ENCODE peak calls at places on chromosomes 3 and 15, in five cellular contexts. Q, R, F, L and Z are unnamed samples.
A peak's percentile ranks its signal among the peaks of the same experiment; 100 is the strongest.

GRCh38 chr3:196638922-196639516 is 475 bp upstream of the NRROS start:
- DNase-seq in Q (no peak), R (no peak), F (no peak), L (no peak), Z (no peak)

GRCh38 chr3:150227839-150228238 is 180.3 kb upstream of the TSC22D2 start:
- DNase-seq in Q (no peak), R (no peak), F (no peak), L (no peak), Z (peak; percentile 64)

GRCh38 chr3:66827726-66828125 is 170.4 kb upstream of the KBTBD8 start:
- DNase-seq in Q (no peak), R (no peak), F (no peak), L (no peak), Z (no peak)

GRCh38 chr15:93983501-93983900 is 247.9 kb upstream of the MCTP2 start:
- DNase-seq in Q (no peak), R (no peak), F (no peak), L (no peak), Z (no peak)

GRCh38 chr3:142628806-142629205 is 32.6 kb downstream of the PLS1 start:
- DNase-seq in Q (no peak), R (no peak), F (no peak), L (peak; percentile 15), Z (no peak)

GRCh38 chr15:49247556-49248102 is 77.6 kb downstream of the GALK2 start:
- DNase-seq in Q (no peak), R (no peak), F (no peak), L (no peak), Z (no peak)

GRCh38 chr15:51267714-51268105 is 70.7 kb downstream of the CYP19A1 start:
- DNase-seq in Q (no peak), R (no peak), F (no peak), L (no peak), Z (no peak)

GRCh38 chr3:72679540-72680198 is 168.6 kb downstream of the SHQ1 start:
- DNase-seq in Q (no peak), R (no peak), F (no peak), L (no peak), Z (no peak)

GRCh38 chr3:150763841-150764483 is 993 bp upstream of the SIAH2 start:
- DNase-seq in Q (peak; percentile 65), R (peak; percentile 87), F (peak; percentile 77), L (no peak), Z (peak; percentile 81)

GRCh38 chr15:20645956-20646355 is 104.4 kb upstream of the GOLGA6L6 start:
- DNase-seq in Q (peak; percentile 54), R (peak; percentile 73), F (peak; percentile 64), L (peak; percentile 11), Z (peak; percentile 31)

GRCh38 chr3:123412811-123413588 is 35.9 kb downstream of the ADCY5 start:
- DNase-seq in Q (no peak), R (peak; percentile 82), F (no peak), L (no peak), Z (no peak)

GRCh38 chr3:72633534-72633933 is 214.7 kb downstream of the SHQ1 start:
- DNase-seq in Q (no peak), R (no peak), F (no peak), L (no peak), Z (no peak)

GRCh38 chr3:101687142-101687931 is 819 bp upstream of the RPL24 start:
- DNase-seq in Q (no peak), R (no peak), F (no peak), L (no peak), Z (no peak)

GRCh38 chr3:23546186-23546585 is 259.6 kb upstream of the UBE2E1 start:
- DNase-seq in Q (no peak), R (no peak), F (no peak), L (no peak), Z (no peak)

GRCh38 chr3:131328739-131329138 is 52.8 kb upstream of the NUDT16 start:
- DNase-seq in Q (no peak), R (no peak), F (no peak), L (no peak), Z (no peak)

GRCh38 chr3:29389362-29389761 is 108.5 kb downstream of the RBMS3 start:
- DNase-seq in Q (no peak), R (no peak), F (no peak), L (no peak), Z (no peak)

GRCh38 chr3:45491344-45491743 is 103.0 kb downstream of the LARS2 start:
- DNase-seq in Q (no peak), R (no peak), F (no peak), L (no peak), Z (no peak)

GRCh38 chr3:101311676-101312075 is 8.7 kb downstream of the IMPG2 start:
- DNase-seq in Q (no peak), R (no peak), F (no peak), L (no peak), Z (no peak)

GRCh38 chr15:87645723-87646122 is 610.8 kb downstream of the NTRK3 start:
- DNase-seq in Q (no peak), R (no peak), F (no peak), L (no peak), Z (no peak)

GRCh38 chr15:98684441-98684840 is 36.1 kb downstream of the IGF1R start:
- DNase-seq in Q (no peak), R (no peak), F (no peak), L (no peak), Z (no peak)

GRCh38 chr3:12999147-13000140 is 73.8 kb downstream of the IQSEC1 start:
- DNase-seq in Q (no peak), R (peak; percentile 90), F (peak; percentile 94), L (no peak), Z (peak; percentile 93)

GRCh38 chr3:167750273-167750971 is 14.9 kb downstream of the SERPINI1 start:
- DNase-seq in Q (no peak), R (no peak), F (no peak), L (peak; percentile 52), Z (no peak)

GRCh38 chr3:79086514-79086913 is 681.3 kb downstream of the ROBO1 start:
- DNase-seq in Q (no peak), R (peak; percentile 62), F (no peak), L (no peak), Z (peak; percentile 20)

GRCh38 chr3:56970401-56971002 is 90.0 kb upstream of the SPATA12 start:
- DNase-seq in Q (no peak), R (no peak), F (no peak), L (no peak), Z (no peak)

GRCh38 chr15:59208850-59209249 is 2.2 kb downstream of the LDHAL6B start:
- DNase-seq in Q (no peak), R (no peak), F (no peak), L (no peak), Z (no peak)

GRCh38 chr3:135034291-135034768 is 239.3 kb downstream of the EPHB1 start:
- DNase-seq in Q (no peak), R (no peak), F (no peak), L (no peak), Z (no peak)

GRCh38 chr3:16533928-16534913 is 20.7 kb upstream of the RFTN1 start:
- DNase-seq in Q (no peak), R (no peak), F (no peak), L (no peak), Z (no peak)

GRCh38 chr15:59528965-59529402 is 82.6 kb upstream of the GCNT3 start:
- DNase-seq in Q (peak; percentile 82), R (peak; percentile 90), F (peak; percentile 80), L (no peak), Z (peak; percentile 92)

GRCh38 chr3:167184511-167184910 is 195.6 kb downstream of the ZBBX start:
- DNase-seq in Q (no peak), R (no peak), F (no peak), L (no peak), Z (no peak)

GRCh38 chr3:55059027-55059629 is 131.3 kb upstream of the LRTM1 start:
- DNase-seq in Q (no peak), R (no peak), F (no peak), L (no peak), Z (no peak)

GRCh38 chr15:89662893-89663673 is 7.8 kb upstream of the KIF7 start:
- DNase-seq in Q (no peak), R (peak; percentile 80), F (peak; percentile 83), L (no peak), Z (peak; percentile 87)

GRCh38 chr3:14528081-14528480 is 12.1 kb downstream of the GRIP2 start:
- DNase-seq in Q (no peak), R (no peak), F (no peak), L (no peak), Z (no peak)

GRCh38 chr3:169365993-169366915 is 297.3 kb downstream of the MECOM start:
- DNase-seq in Q (no peak), R (no peak), F (no peak), L (no peak), Z (no peak)

GRCh38 chr15:75842722-75843617 is at the start of gene UBE2Q2:
- DNase-seq in Q (peak; percentile 53), R (peak; percentile 86), F (peak; percentile 79), L (no peak), Z (peak; percentile 74)
- TF ChIP-seq POLR2AphosphoS5 in Q (no peak), R (no peak), F (no peak), L (peak; percentile 36), Z (no peak)

DNA sequence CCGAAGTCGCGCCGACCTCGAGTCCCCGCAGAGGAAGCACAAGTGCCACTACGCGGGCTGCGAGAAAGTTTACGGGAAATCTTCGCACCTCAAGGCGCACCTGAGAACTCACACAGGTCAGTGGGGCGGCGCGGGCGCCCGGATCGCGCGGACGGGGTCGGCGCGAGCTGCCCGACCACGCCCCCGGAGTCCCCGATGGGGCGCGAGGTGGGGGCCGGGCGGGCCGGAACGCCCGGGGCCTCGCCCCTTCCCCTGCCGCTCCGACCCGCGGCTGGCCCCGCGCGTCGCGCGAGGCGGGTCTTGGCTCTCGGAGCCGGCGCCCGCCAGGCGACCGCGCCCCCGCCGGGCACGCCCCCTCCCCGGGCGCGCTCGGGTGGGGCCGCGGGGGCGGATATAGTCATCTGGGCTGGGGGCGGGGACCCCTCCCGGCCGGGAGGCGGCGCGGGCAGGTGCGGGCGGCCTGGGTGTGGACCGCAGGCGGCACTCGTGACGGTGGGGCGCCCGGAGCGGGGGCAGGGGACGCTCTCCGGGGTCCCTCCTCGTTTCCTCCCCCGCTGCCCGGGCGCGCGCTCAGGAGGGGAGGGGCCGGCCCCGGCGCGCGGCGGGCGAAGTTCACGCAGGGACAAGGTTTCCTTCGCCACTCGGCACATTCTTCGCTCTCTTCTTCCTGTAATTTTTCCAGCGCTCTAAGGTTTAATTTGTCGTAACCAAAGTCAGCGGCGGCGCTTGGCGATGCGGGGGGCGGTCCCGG is 1.2 kb downstream of the KLF13 start:
- DNase-seq in Q (no peak), R (peak; percentile 81), F (peak; percentile 87), L (no peak), Z (peak; percentile 82)
- TF ChIP-seq CTCF in Q (no peak), R (no peak), F (no peak), L (no peak), Z (no peak)

GRCh38 chr3:139751789-139752188 is 74.0 kb upstream of the NMNAT3 start:
- DNase-seq in Q (no peak), R (no peak), F (no peak), L (no peak), Z (no peak)
- H3K4me3 ChIP-seq in Q (no peak overlapping the region), R (no peak overlapping the region), F (no peak overlapping the region), L (no peak overlapping the region), Z (no peak overlapping the region)

GRCh38 chr3:195153121-195153520 is 117.8 kb downstream of the XXYLT1 start:
- DNase-seq in Q (no peak), R (peak; percentile 88), F (no peak), L (no peak), Z (no peak)

GRCh38 chr3:195154793-195155535 is 116.0 kb downstream of the XXYLT1 start:
- DNase-seq in Q (peak; percentile 92), R (peak; percentile 98), F (peak; percentile 84), L (no peak), Z (peak; percentile 82)

GRCh38 chr3:195155842-195156241 is 115.1 kb downstream of the XXYLT1 start:
- DNase-seq in Q (no peak), R (no peak), F (no peak), L (no peak), Z (no peak)

GRCh38 chr3:195153653-195154052 is 117.3 kb downstream of the XXYLT1 start:
- DNase-seq in Q (no peak), R (peak; percentile 79), F (no peak), L (no peak), Z (no peak)

GRCh38 chr3:195154111-195154791 is 116.7 kb downstream of the XXYLT1 start:
- DNase-seq in Q (no peak), R (no peak), F (no peak), L (no peak), Z (no peak)
- TF ChIP-seq POLR2AphosphoS5 in Q (no peak), R (no peak), F (no peak), L (no peak), Z (no peak)